ENCODE peak calls at places on chromosomes 13 and 19, in six cellular contexts. One of them, this sample, is unnamed.

GRCh38 chr13:59464926-59465325 is 698.8 kb downstream of the DIAPH3 start:
- DNase-seq in MM.1S: no peak
- DNase-seq in fibroblast of lung: no peak
- DNase-seq in A673: no peak
- DNase-seq in GM23338: no peak
- DNase-seq in PC-9: no peak
- DNase-seq in this sample: no peak

GRCh38 chr13:43489168-43489730 is 297.5 kb downstream of the ENOX1 start:
- DNase-seq in MM.1S: no peak
- DNase-seq in fibroblast of lung: peak
- DNase-seq in A673: no peak
- DNase-seq in GM23338: no peak
- DNase-seq in PC-9: no peak
- DNase-seq in this sample: no peak

GRCh38 chr19:55683449-55684261 is 8.6 kb downstream of the EPN1 start:
- DNase-seq in MM.1S: no peak
- DNase-seq in fibroblast of lung: no peak
- DNase-seq in A673: no peak
- DNase-seq in GM23338: no peak
- DNase-seq in PC-9: no peak
- DNase-seq in this sample: no peak

GRCh38 chr13:92433386-92433785 is 793.2 kb upstream of the GPC6 start:
- DNase-seq in MM.1S: no peak
- DNase-seq in fibroblast of lung: no peak
- DNase-seq in A673: no peak
- DNase-seq in GM23338: no peak
- DNase-seq in PC-9: no peak
- DNase-seq in this sample: no peak

GRCh38 chr13:41332829-41333228 is 21.8 kb downstream of the NAA16 start:
- DNase-seq in MM.1S: no peak
- DNase-seq in fibroblast of lung: peak
- DNase-seq in A673: no peak
- DNase-seq in GM23338: no peak
- DNase-seq in PC-9: no peak
- DNase-seq in this sample: no peak

GRCh38 chr13:106381083-106381482 is 154.4 kb downstream of the EFNB2 start:
- DNase-seq in MM.1S: no peak
- DNase-seq in fibroblast of lung: no peak
- DNase-seq in A673: no peak
- DNase-seq in GM23338: no peak
- DNase-seq in PC-9: no peak
- DNase-seq in this sample: no peak

GRCh38 chr19:10961073-10961762 is 388 bp downstream of the SMARCA4 start:
- DNase-seq in MM.1S: peak
- DNase-seq in fibroblast of lung: peak
- DNase-seq in A673: peak
- DNase-seq in GM23338: peak
- DNase-seq in PC-9: no peak
- DNase-seq in this sample: no peak

GRCh38 chr19:12806242-12807131 is at the start of gene RNASEH2A:
- DNase-seq in MM.1S: peak
- DNase-seq in fibroblast of lung: peak
- DNase-seq in A673: peak
- DNase-seq in GM23338: peak
- DNase-seq in PC-9: peak
- DNase-seq in this sample: no peak

GRCh38 chr19:58328999-58329398 is 2.2 kb downstream of the ZSCAN22 start:
- DNase-seq in MM.1S: no peak
- DNase-seq in fibroblast of lung: no peak
- DNase-seq in A673: peak
- DNase-seq in GM23338: peak
- DNase-seq in PC-9: no peak
- DNase-seq in this sample: no peak

GRCh38 chr13:48858523-48858922 is 117.2 kb upstream of the FNDC3A start:
- DNase-seq in MM.1S: no peak
- DNase-seq in fibroblast of lung: no peak
- DNase-seq in A673: no peak
- DNase-seq in GM23338: no peak
- DNase-seq in PC-9: no peak
- DNase-seq in this sample: no peak
- H3K4me3 ChIP-seq in MM.1S: no peak
- H3K4me3 ChIP-seq in fibroblast of lung: no peak
- H3K4me3 ChIP-seq in A673: no peak
- H3K4me3 ChIP-seq in GM23338: no peak
- H3K4me3 ChIP-seq in PC-9: no peak
- H3K4me3 ChIP-seq in this sample: no peak

GRCh38 chr19:35612224-35612558 is 344 bp upstream of the HAUS5 start:
- DNase-seq in MM.1S: no peak
- DNase-seq in fibroblast of lung: no peak
- DNase-seq in A673: no peak
- DNase-seq in GM23338: no peak
- DNase-seq in PC-9: no peak
- DNase-seq in this sample: no peak
- H3K27ac ChIP-seq in MM.1S: no peak
- H3K27ac ChIP-seq in fibroblast of lung: no peak
- H3K27ac ChIP-seq in A673: no peak
- H3K27ac ChIP-seq in GM23338: no peak
- H3K27ac ChIP-seq in PC-9: no peak
- H3K27ac ChIP-seq in this sample: no peak

GRCh38 chr13:50131998-50132936 is 117.0 kb downstream of the KCNRG start:
- DNase-seq in MM.1S: no peak
- DNase-seq in fibroblast of lung: peak
- DNase-seq in A673: no peak
- DNase-seq in GM23338: peak
- DNase-seq in PC-9: no peak
- DNase-seq in this sample: no peak
- TF ChIP-seq EZH2 in MM.1S: no peak
- TF ChIP-seq EZH2 in fibroblast of lung: no peak
- TF ChIP-seq EZH2 in A673: no peak
- TF ChIP-seq EZH2 in GM23338: peak
- TF ChIP-seq EZH2 in PC-9: no peak
- TF ChIP-seq EZH2 in this sample: no peak

GRCh38 chr13:19644947-19645439 is 11.5 kb downstream of the MPHOSPH8 start:
- DNase-seq in MM.1S: no peak
- DNase-seq in fibroblast of lung: no peak
- DNase-seq in A673: no peak
- DNase-seq in GM23338: no peak
- DNase-seq in PC-9: no peak
- DNase-seq in this sample: no peak

GRCh38 chr13:19646062-19646461 is 12.6 kb downstream of the MPHOSPH8 start:
- DNase-seq in MM.1S: no peak
- DNase-seq in fibroblast of lung: no peak
- DNase-seq in A673: no peak
- DNase-seq in GM23338: no peak
- DNase-seq in PC-9: no peak
- DNase-seq in this sample: no peak

DNA sequence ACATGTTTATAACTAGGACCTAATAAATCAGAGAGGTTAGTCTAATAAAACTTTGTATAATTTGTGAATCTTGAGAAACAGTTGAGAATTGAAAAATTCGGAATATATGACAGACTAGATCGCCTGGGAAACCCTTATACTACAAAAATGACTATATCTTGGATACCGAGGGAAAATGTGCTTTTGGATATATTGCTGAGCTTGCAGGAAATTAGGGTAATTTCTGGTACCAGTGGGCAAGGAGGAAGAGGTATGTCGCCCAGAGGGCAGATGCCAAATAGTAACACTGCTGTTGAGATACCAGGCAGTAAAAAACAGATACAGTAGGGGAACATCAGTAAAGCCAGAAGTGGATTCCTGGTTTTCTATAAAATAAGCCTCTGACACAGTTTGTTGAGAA is 17.3 kb downstream of the MPHOSPH8 start:
- DNase-seq in MM.1S: no peak
- DNase-seq in fibroblast of lung: no peak
- DNase-seq in A673: no peak
- DNase-seq in GM23338: no peak
- DNase-seq in PC-9: no peak
- DNase-seq in this sample: no peak
- H3K4me3 ChIP-seq in MM.1S: no peak
- H3K4me3 ChIP-seq in fibroblast of lung: no peak
- H3K4me3 ChIP-seq in A673: no peak
- H3K4me3 ChIP-seq in GM23338: no peak
- H3K4me3 ChIP-seq in PC-9: no peak
- H3K4me3 ChIP-seq in this sample: no peak

DNA sequence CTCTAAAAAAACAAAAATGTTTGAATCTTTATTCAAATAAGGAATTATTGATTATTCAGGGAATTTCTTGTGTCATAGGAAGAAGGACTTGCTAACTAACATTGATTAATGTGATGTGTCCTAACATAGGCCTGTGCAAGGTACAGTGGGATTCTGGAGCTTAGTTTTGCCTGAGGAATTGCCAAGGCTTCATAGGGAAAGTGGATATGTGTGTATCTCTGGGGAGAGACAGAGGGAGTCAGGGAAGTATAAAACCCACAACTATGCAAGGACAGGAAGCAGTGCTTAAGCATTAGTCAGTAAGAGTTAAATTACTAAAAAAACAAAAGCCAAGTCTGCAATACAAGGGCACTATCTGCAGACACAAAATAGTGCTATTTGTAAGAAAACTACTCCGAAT is 59.6 kb downstream of the WDFY2 start:
- DNase-seq in MM.1S: no peak
- DNase-seq in fibroblast of lung: peak
- DNase-seq in A673: peak
- DNase-seq in GM23338: no peak
- DNase-seq in PC-9: peak
- DNase-seq in this sample: peak
- H3K27ac ChIP-seq in MM.1S: no peak
- H3K27ac ChIP-seq in fibroblast of lung: peak
- H3K27ac ChIP-seq in A673: peak
- H3K27ac ChIP-seq in GM23338: peak
- H3K27ac ChIP-seq in PC-9: peak
- H3K27ac ChIP-seq in this sample: peak

GRCh38 chr19:40530091-40530901 is 46.4 kb upstream of the SHKBP1 start:
- DNase-seq in MM.1S: no peak
- DNase-seq in fibroblast of lung: no peak
- DNase-seq in A673: peak
- DNase-seq in GM23338: peak
- DNase-seq in PC-9: no peak
- DNase-seq in this sample: no peak
- TF ChIP-seq EZH2 in MM.1S: no peak
- TF ChIP-seq EZH2 in fibroblast of lung: no peak
- TF ChIP-seq EZH2 in A673: no peak
- TF ChIP-seq EZH2 in GM23338: no peak
- TF ChIP-seq EZH2 in PC-9: no peak
- TF ChIP-seq EZH2 in this sample: no peak

GRCh38 chr13:98439136-98439828 is 137.6 kb downstream of the STK24 start:
- DNase-seq in MM.1S: peak
- DNase-seq in fibroblast of lung: no peak
- DNase-seq in A673: no peak
- DNase-seq in GM23338: no peak
- DNase-seq in PC-9: no peak
- DNase-seq in this sample: no peak
- H3K4me3 ChIP-seq in MM.1S: no peak
- H3K4me3 ChIP-seq in fibroblast of lung: no peak
- H3K4me3 ChIP-seq in A673: no peak
- H3K4me3 ChIP-seq in GM23338: no peak
- H3K4me3 ChIP-seq in PC-9: no peak
- H3K4me3 ChIP-seq in this sample: no peak

GRCh38 chr19:38880076-38880881 is 2.2 kb upstream of the RINL start:
- DNase-seq in MM.1S: no peak
- DNase-seq in fibroblast of lung: no peak
- DNase-seq in A673: no peak
- DNase-seq in GM23338: peak
- DNase-seq in PC-9: no peak
- DNase-seq in this sample: no peak

GRCh38 chr19:38878575-38879399 is 712 bp upstream of the RINL start:
- DNase-seq in MM.1S: no peak
- DNase-seq in fibroblast of lung: no peak
- DNase-seq in A673: no peak
- DNase-seq in GM23338: peak
- DNase-seq in PC-9: no peak
- DNase-seq in this sample: no peak

GRCh38 chr19:38880882-38881609 is 3.0 kb upstream of the RINL start:
- DNase-seq in MM.1S: no peak
- DNase-seq in fibroblast of lung: no peak
- DNase-seq in A673: no peak
- DNase-seq in GM23338: no peak
- DNase-seq in PC-9: no peak
- DNase-seq in this sample: no peak

GRCh38 chr19:38877781-38878574 is at the start of gene RINL:
- DNase-seq in MM.1S: peak
- DNase-seq in fibroblast of lung: no peak
- DNase-seq in A673: no peak
- DNase-seq in GM23338: peak
- DNase-seq in PC-9: no peak
- DNase-seq in this sample: no peak

DNA sequence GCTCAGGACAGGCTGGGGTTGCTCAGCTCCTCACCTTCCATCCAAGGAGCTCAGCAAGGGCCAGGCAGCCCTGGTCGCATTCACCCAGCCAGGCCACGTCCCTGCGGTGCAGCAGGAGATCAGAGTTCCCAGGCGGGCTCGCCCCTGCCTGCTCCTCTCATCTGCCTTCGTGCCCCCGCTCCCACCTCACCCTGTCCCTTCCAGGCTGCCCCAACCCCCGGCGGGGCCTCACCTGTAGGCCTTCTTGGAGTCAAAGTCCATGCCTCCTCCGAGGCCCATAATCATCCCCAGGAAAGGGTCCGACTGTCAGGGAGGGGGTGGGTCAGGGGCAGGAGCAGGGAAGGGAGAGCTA is 1.3 kb upstream of the RINL start:
- DNase-seq in MM.1S: no peak
- DNase-seq in fibroblast of lung: no peak
- DNase-seq in A673: no peak
- DNase-seq in GM23338: no peak
- DNase-seq in PC-9: no peak
- DNase-seq in this sample: no peak
- H3K27ac ChIP-seq in MM.1S: peak
- H3K27ac ChIP-seq in fibroblast of lung: no peak
- H3K27ac ChIP-seq in A673: no peak
- H3K27ac ChIP-seq in GM23338: no peak
- H3K27ac ChIP-seq in PC-9: no peak
- H3K27ac ChIP-seq in this sample: no peak